ENCODE peak calls at places on chromosomes 5 and 9, in four cellular contexts. E, Z, A and S are unnamed samples.
A peak's percentile ranks its signal among the peaks of the same experiment; 100 is the strongest.

GRCh38 chr5:14669975-14670374 is 5.5 kb downstream of the OTULIN start:
- DNase-seq in E (no peak), Z (peak; percentile 37), A (peak; percentile 45), S (no peak)

GRCh38 chr9:24766081-24766480 is 220.4 kb upstream of the IZUMO3 start:
- DNase-seq in E (no peak), Z (no peak), A (no peak), S (no peak)

GRCh38 chr9:134658378-134658955 is 16.9 kb downstream of the COL5A1 start:
- DNase-seq in E (no peak), Z (no peak), A (no peak), S (no peak)

GRCh38 chr9:89845862-89846261 is 241.1 kb downstream of the GADD45G start:
- DNase-seq in E (no peak), Z (no peak), A (no peak), S (no peak)

GRCh38 chr9:110278080-110278707 is 21.9 kb upstream of the TXN start:
- DNase-seq in E (no peak), Z (no peak), A (peak; percentile 52), S (no peak)

GRCh38 chr9:76269789-76270188 is 124.4 kb downstream of the RFK start:
- DNase-seq in E (no peak), Z (no peak), A (peak; percentile 33), S (no peak)

GRCh38 chr9:109440797-109441287 is 57.3 kb downstream of the PTPN3 start:
- DNase-seq in E (peak; percentile 81), Z (peak; percentile 93), A (peak; percentile 89), S (peak; percentile 24)

GRCh38 chr5:79795764-79796398 is 106.2 kb downstream of the CMYA5 start:
- DNase-seq in E (no peak), Z (no peak), A (peak; percentile 49), S (peak; percentile 75)

GRCh38 chr5:93789173-93790070 is 48.0 kb upstream of the POU5F2 start:
- DNase-seq in E (no peak), Z (peak; percentile 31), A (peak; percentile 65), S (no peak)

GRCh38 chr5:139295692-139296091 is 2.2 kb downstream of the MATR3 start:
- DNase-seq in E (no peak), Z (peak; percentile 53), A (peak; percentile 18), S (no peak)

GRCh38 chr9:33029106-33029788 is 4.2 kb downstream of the DNAJA1 start:
- DNase-seq in E (no peak), Z (no peak), A (peak; percentile 78), S (no peak)

GRCh38 chr5:96509721-96510383 is 76.8 kb upstream of the PCSK1 start:
- DNase-seq in E (no peak), Z (no peak), A (peak; percentile 95), S (no peak)

GRCh38 chr5:42767491-42768105 is 11.0 kb downstream of the CCDC152 start:
- DNase-seq in E (peak; percentile 22), Z (peak; percentile 38), A (peak; percentile 61), S (no peak)

GRCh38 chr9:1050125-1050895 is at the start of gene DMRT2:
- DNase-seq in E (peak; percentile 80), Z (peak; percentile 98), A (peak; percentile 61), S (peak; percentile 85)

GRCh38 chr5:36198281-36198680 is 43.4 kb downstream of the NADK2 start:
- DNase-seq in E (no peak), Z (no peak), A (peak; percentile 58), S (no peak)

GRCh38 chr9:117535439-117535838 is 120.6 kb upstream of the ASTN2 start:
- DNase-seq in E (no peak), Z (peak; percentile 56), A (no peak), S (no peak)

GRCh38 chr5:147037517-147038205 is 159.1 kb upstream of the PPP2R2B start:
- DNase-seq in E (peak; percentile 2), Z (no peak), A (peak; percentile 56), S (no peak)

GRCh38 chr5:2403296-2403695 is 348.2 kb downstream of the IRX2 start:
- DNase-seq in E (no peak), Z (no peak), A (no peak), S (no peak)

GRCh38 chr9:95772320-95773060 is 103.0 kb upstream of the ERCC6L2 start:
- DNase-seq in E (no peak), Z (peak; percentile 85), A (peak; percentile 72), S (peak; percentile 81)

GRCh38 chr5:78610163-78610583 is 38.4 kb downstream of the LHFPL2 start:
- DNase-seq in E (no peak), Z (no peak), A (peak; percentile 85), S (peak; percentile 60)

GRCh38 chr5:151298063-151298462 is 5.5 kb downstream of the SLC36A3 start:
- DNase-seq in E (no peak), Z (peak; percentile 85), A (peak; percentile 41), S (no peak)

GRCh38 chr5:15506146-15506545 is 6.2 kb downstream of the FBXL7 start:
- DNase-seq in E (no peak), Z (no peak), A (no peak), S (no peak)

GRCh38 chr9:69115621-69116020 is 58.5 kb upstream of the TJP2 start:
- DNase-seq in E (no peak), Z (no peak), A (peak; percentile 94), S (no peak)

GRCh38 chr5:26894719-26895263 is 143.6 kb downstream of the CDH9 start:
- DNase-seq in E (no peak), Z (no peak), A (no peak), S (no peak)

GRCh38 chr9:131179561-131180219 is 54.3 kb downstream of the NUP214 start:
- DNase-seq in E (peak; percentile 18), Z (peak; percentile 88), A (peak; percentile 93), S (no peak)

GRCh38 chr5:111680737-111681413 is 76.1 kb downstream of the NREP start:
- DNase-seq in E (no peak), Z (no peak), A (peak; percentile 99), S (peak; percentile 51)

GRCh38 chr9:78239506-78239905 is 3.6 kb downstream of the CEP78 start:
- DNase-seq in E (no peak), Z (peak; percentile 21), A (no peak), S (no peak)

GRCh38 chr5:130109152-130109551 is 204.9 kb downstream of the CHSY3 start:
- DNase-seq in E (peak; percentile 53), Z (peak; percentile 66), A (peak; percentile 65), S (no peak)

GRCh38 chr5:4005335-4005734 is 409.7 kb downstream of the IRX1 start:
- DNase-seq in E (no peak), Z (peak; percentile 56), A (no peak), S (no peak)

GRCh38 chr9:114307323-114308250 is 15.3 kb upstream of the ORM1 start:
- DNase-seq in E (no peak), Z (no peak), A (peak; percentile 76), S (no peak)

GRCh38 chr5:57094753-57095683 is 78.8 kb upstream of the GPBP1 start:
- DNase-seq in E (peak; percentile 21), Z (peak; percentile 82), A (no peak), S (no peak)

GRCh38 chr9:138080979-138081378 is 203.4 kb downstream of the CACNA1B start:
- DNase-seq in E (no peak), Z (no peak), A (no peak), S (no peak)

GRCh38 chr9:77735515-77735914 is 87.4 kb upstream of the GNA14 start:
- DNase-seq in E (no peak), Z (peak; percentile 33), A (peak; percentile 85), S (peak; percentile 22)

GRCh38 chr9:4206718-4207117 is 93.2 kb downstream of the GLIS3 start:
- DNase-seq in E (no peak), Z (no peak), A (peak; percentile 22), S (peak; percentile 27)

GRCh38 chr5:110917161-110917875 is 154.2 kb upstream of the TSLP start:
- DNase-seq in E (no peak), Z (no peak), A (peak; percentile 70), S (no peak)

GRCh38 chr9:126974604-126975003 is 60.0 kb downstream of the RALGPS1 start:
- DNase-seq in E (no peak), Z (no peak), A (no peak), S (no peak)

GRCh38 chr9:38125889-38126288 is 56.9 kb upstream of the SHB start:
- DNase-seq in E (no peak), Z (no peak), A (no peak), S (no peak)

GRCh38 chr5:148849461-148849860 is 23.1 kb downstream of the ADRB2 start:
- DNase-seq in E (no peak), Z (no peak), A (no peak), S (no peak)

GRCh38 chr9:36102742-36103495 is 33.6 kb upstream of the GLIPR2 start:
- DNase-seq in E (peak; percentile 88), Z (peak; percentile 94), A (peak; percentile 94), S (peak; percentile 93)

GRCh38 chr9:17637229-17637628 is 58.4 kb downstream of the SH3GL2 start:
- DNase-seq in E (no peak), Z (no peak), A (no peak), S (no peak)

DNA sequence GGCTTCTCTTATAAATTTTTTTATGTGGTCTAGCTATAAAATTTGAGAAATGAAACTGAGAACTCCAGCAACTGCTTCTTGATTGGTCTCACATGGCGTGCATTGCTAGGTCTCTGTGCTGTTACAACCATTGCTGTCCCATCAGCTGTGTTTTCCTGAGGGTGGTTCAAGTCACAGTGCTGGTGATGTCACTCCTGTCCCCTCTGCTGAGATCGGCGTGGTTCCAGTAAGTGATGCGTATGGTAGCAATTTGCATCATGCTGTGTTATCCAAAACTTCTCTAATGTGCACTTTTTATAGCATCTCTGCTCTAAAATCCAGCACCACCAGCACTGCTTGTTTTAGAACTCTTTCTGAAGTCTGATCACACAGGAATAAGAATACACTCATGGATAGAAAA is 112.6 kb upstream of the ZNF608 start:
- DNase-seq in E (no peak), Z (no peak), A (no peak), S (peak; percentile 41)
- H3K4me3 ChIP-seq in E (no peak overlapping the region), Z (no peak overlapping the region), A (no peak overlapping the region), S (no peak overlapping the region)

GRCh38 chr5:177455661-177456590 is 9.3 kb downstream of the PRR7 start:
- DNase-seq in E (peak; percentile 96), Z (peak; percentile 94), A (peak; percentile 90), S (peak; percentile 98)

GRCh38 chr5:177455036-177455660 is 8.5 kb downstream of the PRR7 start:
- DNase-seq in E (peak; percentile 93), Z (peak; percentile 90), A (peak; percentile 47), S (peak; percentile 90)

GRCh38 chr5:177454397-177455035 is 7.9 kb downstream of the PRR7 start:
- DNase-seq in E (peak; percentile 93), Z (peak; percentile 92), A (peak; percentile 84), S (peak; percentile 97)

GRCh38 chr5:177452688-177453638 is 6.3 kb downstream of the PRR7 start:
- DNase-seq in E (no peak), Z (no peak), A (no peak), S (no peak)

GRCh38 chr5:177453852-177454396 is 7.3 kb downstream of the PRR7 start:
- DNase-seq in E (no peak), Z (no peak), A (peak; percentile 32), S (peak; percentile 84)
- H3K4me3 ChIP-seq in E (peak overlapping the region; percentile 51), Z (no peak overlapping the region), A (no peak overlapping the region), S (peak overlapping the region; percentile 20)

GRCh38 chr5:177066227-177066626 is 20.5 kb upstream of the FGFR4 start:
- DNase-seq in E (no peak), Z (no peak), A (no peak), S (no peak)
- H3K4me3 ChIP-seq in E (no peak overlapping the region), Z (no peak overlapping the region), A (no peak overlapping the region), S (no peak overlapping the region)

GRCh38 chr5:150136841-150137167 is 18.8 kb downstream of the PDGFRB start:
- DNase-seq in E (no peak), Z (no peak), A (no peak), S (no peak)
- H3K4me3 ChIP-seq in E (no peak overlapping the region), Z (no peak overlapping the region), A (no peak overlapping the region), S (no peak overlapping the region)